ENCODE peak calls at places on chromosomes 5 and 9, in four cellular contexts. M, N, U and B are unnamed samples.

GRCh38 chr9:133238851-133239532 is 29.9 kb upstream of the OBP2B start:
- DNase-seq in M (peak), U (peak), N (peak), B (peak)

GRCh38 chr5:126044111-126044668 is 379.0 kb upstream of the GRAMD2B start:
- DNase-seq in U (no peak), N (no peak), M (peak), B (no peak)

GRCh38 chr9:72119853-72120252 is 29.4 kb upstream of the GDA start:
- DNase-seq in N (no peak), U (no peak), M (no peak), B (no peak)

GRCh38 chr9:127973169-127974001 is 7.4 kb downstream of the EEIG1 start:
- DNase-seq in N (no peak), U (no peak), M (no peak), B (no peak)

GRCh38 chr9:132545578-132545977 is 36.8 kb upstream of the BARHL1 start:
- DNase-seq in N (no peak), M (no peak), U (no peak), B (no peak)

GRCh38 chr5:31186672-31187267 is 6.7 kb upstream of the CDH6 start:
- DNase-seq in U (no peak), M (peak), N (no peak), B (no peak)

GRCh38 chr5:154712518-154713437 is 42.4 kb upstream of the LARP1 start:
- DNase-seq in U (peak), M (no peak), N (no peak), B (no peak)

GRCh38 chr9:127980056-127980705 is 608 bp downstream of the EEIG1 start:
- DNase-seq in M (peak), U (peak), N (no peak), B (peak)

GRCh38 chr5:175384724-175385552 is 59.0 kb downstream of the DRD1 start:
- DNase-seq in U (no peak), N (no peak), M (no peak), B (no peak)